ENCODE peak calls at places on chromosomes 16 and 17, in four cellular contexts. One of them, this sample, is unnamed.
A peak's percentile ranks its signal among the peaks of the same experiment; 100 is the strongest.

GRCh38 chr17:61398721-61399130 is 917 bp upstream of the TBX2 start:
- DNase-seq in HepG2: no peak
- DNase-seq in K562: no peak
- DNase-seq in GM12878: no peak
- DNase-seq in this sample: no peak

GRCh38 chr17:67442787-67443624 is 65.9 kb downstream of the PITPNC1 start:
- DNase-seq in GM12878: no peak
- DNase-seq in K562: no peak
- DNase-seq in HepG2: no peak
- DNase-seq in this sample: no peak

GRCh38 chr16:68764866-68765265 is 27.8 kb downstream of the CDH1 start:
- DNase-seq in K562: no peak
- DNase-seq in HepG2: no peak
- DNase-seq in GM12878: no peak
- DNase-seq in this sample: no peak

GRCh38 chr17:3647769-3648540 is 11.4 kb downstream of the CTNS start:
- DNase-seq in GM12878: no peak
- DNase-seq in HepG2: peak; percentile 52
- DNase-seq in K562: no peak
- DNase-seq in this sample: peak; percentile 80

GRCh38 chr17:79027925-79028491 is 4.0 kb downstream of the C1QTNF1 start:
- DNase-seq in HepG2: no peak
- DNase-seq in K562: no peak
- DNase-seq in GM12878: no peak
- DNase-seq in this sample: no peak

GRCh38 chr16:71629617-71630016 is 3.6 kb downstream of the MARVELD3 start:
- DNase-seq in K562: no peak
- DNase-seq in GM12878: no peak
- DNase-seq in HepG2: no peak
- DNase-seq in this sample: no peak

GRCh38 chr16:49858200-49859129 is 2.6 kb upstream of the ZNF423 start:
- DNase-seq in GM12878: no peak
- DNase-seq in K562: peak; percentile 37
- DNase-seq in HepG2: no peak
- DNase-seq in this sample: peak; percentile 17

GRCh38 chr16:87702325-87702811 is 63.4 kb downstream of the KLHDC4 start:
- DNase-seq in GM12878: peak; percentile 33
- DNase-seq in HepG2: peak; percentile 19
- DNase-seq in K562: peak; percentile 64
- DNase-seq in this sample: peak; percentile 71

GRCh38 chr17:57839571-57839923 is 10.3 kb downstream of the MRPS23 start:
- DNase-seq in HepG2: no peak
- DNase-seq in GM12878: no peak
- DNase-seq in K562: no peak
- DNase-seq in this sample: no peak

GRCh38 chr17:50297407-50297865 is 23.2 kb downstream of the TMEM92 start:
- DNase-seq in HepG2: peak; percentile 75
- DNase-seq in K562: peak; percentile 86
- DNase-seq in GM12878: no peak
- DNase-seq in this sample: peak; percentile 90

GRCh38 chr17:7557825-7558543 is 566 bp upstream of the TNFSF13 start:
- DNase-seq in K562: no peak
- DNase-seq in GM12878: no peak
- DNase-seq in HepG2: peak; percentile 52
- DNase-seq in this sample: no peak

GRCh38 chr16:84810518-84811273 is 9.1 kb upstream of the CRISPLD2 start:
- DNase-seq in HepG2: no peak
- DNase-seq in GM12878: peak; percentile 40
- DNase-seq in K562: no peak
- DNase-seq in this sample: no peak

GRCh38 chr17:35160354-35161201 is 13.0 kb downstream of the UNC45B start:
- DNase-seq in GM12878: no peak
- DNase-seq in K562: no peak
- DNase-seq in HepG2: no peak
- DNase-seq in this sample: no peak
- TF ChIP-seq POLR2AphosphoS2 in GM12878: no peak
- TF ChIP-seq POLR2AphosphoS2 in K562: no peak
- TF ChIP-seq POLR2AphosphoS2 in HepG2: no peak
- TF ChIP-seq POLR2AphosphoS2 in this sample: no peak

DNA sequence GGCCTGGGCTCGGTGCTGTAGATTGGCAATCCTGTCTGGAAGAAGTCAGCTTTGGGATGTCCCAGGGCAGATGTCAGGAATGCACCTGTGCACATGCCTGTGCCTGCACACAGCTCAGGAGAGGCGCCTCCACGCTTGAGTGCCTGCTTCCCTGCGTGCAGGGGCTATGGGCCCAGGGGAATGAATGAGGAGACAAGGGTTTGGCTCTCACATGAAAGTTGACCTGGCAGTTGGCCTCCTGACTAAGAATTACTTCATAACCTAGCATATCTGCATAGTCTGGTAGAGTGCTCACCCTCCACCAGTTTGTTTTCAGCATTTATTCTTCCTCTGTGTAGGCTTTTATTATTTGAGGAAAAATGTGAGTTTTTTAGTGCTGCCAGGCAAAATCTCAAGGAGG is 50.0 kb downstream of the PLD6 start:
- DNase-seq in HepG2: no peak
- DNase-seq in K562: no peak
- DNase-seq in GM12878: no peak
- DNase-seq in this sample: no peak
- TF ChIP-seq POLR2AphosphoS2 in HepG2: no peak
- TF ChIP-seq POLR2AphosphoS2 in K562: no peak
- TF ChIP-seq POLR2AphosphoS2 in GM12878: no peak
- TF ChIP-seq POLR2AphosphoS2 in this sample: no peak

GRCh38 chr17:83198366-83199341 is 119.2 kb downstream of the METRNL start:
- DNase-seq in HepG2: no peak
- DNase-seq in GM12878: no peak
- DNase-seq in K562: no peak
- DNase-seq in this sample: no peak
- TF ChIP-seq POLR2AphosphoS2 in HepG2: no peak
- TF ChIP-seq POLR2AphosphoS2 in GM12878: no peak
- TF ChIP-seq POLR2AphosphoS2 in K562: no peak
- TF ChIP-seq POLR2AphosphoS2 in this sample: no peak

GRCh38 chr16:66412182-66412581 is 14.9 kb upstream of the BEAN1 start:
- DNase-seq in K562: no peak
- DNase-seq in HepG2: no peak
- DNase-seq in GM12878: no peak
- DNase-seq in this sample: no peak

GRCh38 chr16:66406534-66407368 is 20.3 kb upstream of the BEAN1 start:
- DNase-seq in K562: peak; percentile 84
- DNase-seq in HepG2: peak; percentile 73
- DNase-seq in GM12878: no peak
- DNase-seq in this sample: peak; percentile 92

GRCh38 chr16:66405057-66405783 is 21.9 kb upstream of the BEAN1 start:
- DNase-seq in K562: no peak
- DNase-seq in GM12878: no peak
- DNase-seq in HepG2: no peak
- DNase-seq in this sample: no peak

GRCh38 chr16:66408181-66409048 is 18.7 kb upstream of the BEAN1 start:
- DNase-seq in HepG2: peak; percentile 93
- DNase-seq in K562: no peak
- DNase-seq in GM12878: no peak
- DNase-seq in this sample: peak; percentile 70

GRCh38 chr16:66409156-66409555 is 17.9 kb upstream of the BEAN1 start:
- DNase-seq in GM12878: no peak
- DNase-seq in HepG2: no peak
- DNase-seq in K562: no peak
- DNase-seq in this sample: no peak
- TF ChIP-seq POLR2AphosphoS2 in GM12878: no peak
- TF ChIP-seq POLR2AphosphoS2 in HepG2: no peak
- TF ChIP-seq POLR2AphosphoS2 in K562: no peak
- TF ChIP-seq POLR2AphosphoS2 in this sample: no peak

GRCh38 chr17:81328925-81329278 is 33.8 kb upstream of the SLC38A10 start:
- DNase-seq in GM12878: no peak
- DNase-seq in K562: no peak
- DNase-seq in HepG2: no peak
- DNase-seq in this sample: peak; percentile 55
- TF ChIP-seq POLR2AphosphoS2 in GM12878: no peak
- TF ChIP-seq POLR2AphosphoS2 in K562: no peak
- TF ChIP-seq POLR2AphosphoS2 in HepG2: no peak
- TF ChIP-seq POLR2AphosphoS2 in this sample: no peak

GRCh38 chr16:80778707-80779106 is 25.7 kb downstream of the CDYL2 start:
- DNase-seq in GM12878: no peak
- DNase-seq in K562: no peak
- DNase-seq in HepG2: no peak
- DNase-seq in this sample: no peak
- TF ChIP-seq POLR2AphosphoS2 in GM12878: no peak
- TF ChIP-seq POLR2AphosphoS2 in K562: no peak
- TF ChIP-seq POLR2AphosphoS2 in HepG2: no peak
- TF ChIP-seq POLR2AphosphoS2 in this sample: no peak

DNA sequence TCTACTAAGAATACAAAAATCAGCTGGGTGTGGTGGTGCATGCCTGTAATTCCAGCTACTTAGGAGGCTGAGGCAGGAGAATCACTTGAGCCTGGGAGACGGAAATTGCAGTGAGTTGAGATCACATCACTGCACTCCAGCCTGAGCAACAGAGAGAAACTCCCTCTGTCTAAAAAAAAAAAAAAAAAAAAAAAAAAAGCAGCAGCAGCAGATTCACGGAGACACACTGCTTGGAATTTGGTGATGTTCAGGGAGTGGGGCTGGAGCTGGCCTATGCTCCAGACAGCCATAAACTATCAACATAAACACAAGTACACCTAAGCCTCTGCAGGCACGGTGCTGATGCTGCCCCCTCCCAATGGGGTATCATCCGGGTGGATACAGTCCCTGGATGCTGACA is 39.6 kb upstream of the RHOT1 start:
- DNase-seq in HepG2: no peak
- DNase-seq in GM12878: no peak
- DNase-seq in K562: no peak
- DNase-seq in this sample: no peak
- TF ChIP-seq POLR2AphosphoS2 in HepG2: no peak
- TF ChIP-seq POLR2AphosphoS2 in GM12878: no peak
- TF ChIP-seq POLR2AphosphoS2 in K562: no peak
- TF ChIP-seq POLR2AphosphoS2 in this sample: no peak

DNA sequence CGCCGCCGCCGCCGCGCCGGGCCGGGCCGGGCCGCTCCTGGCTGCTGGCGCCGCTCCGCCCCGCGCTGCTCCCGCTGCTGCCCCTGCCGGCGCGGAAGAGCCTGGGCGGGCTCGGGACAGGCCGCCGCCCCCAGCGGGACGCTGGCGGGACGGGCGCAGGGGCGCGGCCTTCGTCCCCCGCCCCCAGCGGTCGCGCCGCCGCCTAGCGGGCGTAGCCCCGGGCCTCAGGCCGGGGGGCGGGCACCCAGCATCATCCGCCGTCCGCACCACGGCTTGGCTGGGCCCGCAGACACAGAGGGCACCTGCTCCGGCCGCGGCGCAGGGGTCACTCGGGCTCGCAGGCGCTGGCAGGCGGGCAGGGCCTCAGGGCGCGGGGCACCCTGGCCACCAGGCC is at the start of gene AMFR:
- DNase-seq in K562: peak; percentile 93
- DNase-seq in GM12878: no peak
- DNase-seq in HepG2: peak; percentile 74
- DNase-seq in this sample: peak; percentile 75
- TF ChIP-seq POLR2AphosphoS2 in K562: no peak
- TF ChIP-seq POLR2AphosphoS2 in GM12878: no peak
- TF ChIP-seq POLR2AphosphoS2 in HepG2: no peak
- TF ChIP-seq POLR2AphosphoS2 in this sample: no peak

GRCh38 chr17:65455154-65455971 is 106.1 kb downstream of the AXIN2 start:
- DNase-seq in K562: no peak
- DNase-seq in HepG2: no peak
- DNase-seq in GM12878: no peak
- DNase-seq in this sample: no peak

GRCh38 chr17:65457635-65458257 is 103.7 kb downstream of the AXIN2 start:
- DNase-seq in GM12878: no peak
- DNase-seq in HepG2: no peak
- DNase-seq in K562: no peak
- DNase-seq in this sample: no peak

GRCh38 chr17:65457183-65457582 is 104.3 kb downstream of the AXIN2 start:
- DNase-seq in GM12878: no peak
- DNase-seq in K562: no peak
- DNase-seq in HepG2: no peak
- DNase-seq in this sample: no peak

GRCh38 chr17:65456368-65457151 is 104.9 kb downstream of the AXIN2 start:
- DNase-seq in HepG2: no peak
- DNase-seq in K562: no peak
- DNase-seq in GM12878: no peak
- DNase-seq in this sample: no peak

GRCh38 chr17:65455972-65456343 is 105.5 kb downstream of the AXIN2 start:
- DNase-seq in K562: no peak
- DNase-seq in HepG2: peak; percentile 45
- DNase-seq in GM12878: no peak
- DNase-seq in this sample: peak; percentile 18
- TF ChIP-seq POLR2AphosphoS2 in K562: no peak
- TF ChIP-seq POLR2AphosphoS2 in HepG2: no peak
- TF ChIP-seq POLR2AphosphoS2 in GM12878: no peak
- TF ChIP-seq POLR2AphosphoS2 in this sample: no peak